ENCODE peak calls at places on chromosomes 13 and 19, in ten cellular contexts. One of them, this sample, is unnamed.

GRCh38 chr13:43389573-43389972 is 366.2 kb downstream of the DNAJC15 start:
- DNase-seq in neuronal stem cell: no peak
- DNase-seq in T-helper 2 cell treated with Interferon-gamma antibody and Interleukin-4, amounts not matched to agents 5 μg/mL and 100 μg/mL, for 36 hours: no peak
- DNase-seq in activated naive CD4-positive, alpha-beta T cell treated with anti-CD3 and anti-CD28 coated beads, Interleukin-2, amount 10 ng/mL, durations not matched to agents 7 days and 5 days: no peak
- DNase-seq in heart right ventricle: no peak
- DNase-seq in NCI-H524: no peak
- DNase-seq in cardiac septum: no peak
- DNase-seq in activated CD4-positive, alpha-beta T cell treated with anti-CD3 and anti-CD28 coated beads for 48 hours: no peak
- DNase-seq in amygdala: no peak
- DNase-seq in CD4-positive, alpha-beta T cell: no peak
- DNase-seq in this sample: no peak

GRCh38 chr19:55471266-55471665 is 5.2 kb upstream of the ZNF628 start:
- DNase-seq in activated naive CD4-positive, alpha-beta T cell treated with anti-CD3 and anti-CD28 coated beads, Interleukin-2, amount 10 ng/mL, durations not matched to agents 7 days and 5 days: no peak
- DNase-seq in amygdala: no peak
- DNase-seq in CD4-positive, alpha-beta T cell: no peak
- DNase-seq in cardiac septum: no peak
- DNase-seq in neuronal stem cell: no peak
- DNase-seq in NCI-H524: no peak
- DNase-seq in T-helper 2 cell treated with Interferon-gamma antibody and Interleukin-4, amounts not matched to agents 5 μg/mL and 100 μg/mL, for 36 hours: no peak
- DNase-seq in activated CD4-positive, alpha-beta T cell treated with anti-CD3 and anti-CD28 coated beads for 48 hours: no peak
- DNase-seq in heart right ventricle: no peak
- DNase-seq in this sample: no peak

GRCh38 chr13:36124236-36124822 is 6.9 kb downstream of the DCLK1 start:
- DNase-seq in T-helper 2 cell treated with Interferon-gamma antibody and Interleukin-4, amounts not matched to agents 5 μg/mL and 100 μg/mL, for 36 hours: no peak
- DNase-seq in cardiac septum: no peak
- DNase-seq in NCI-H524: no peak
- DNase-seq in neuronal stem cell: no peak
- DNase-seq in CD4-positive, alpha-beta T cell: no peak
- DNase-seq in activated naive CD4-positive, alpha-beta T cell treated with anti-CD3 and anti-CD28 coated beads, Interleukin-2, amount 10 ng/mL, durations not matched to agents 7 days and 5 days: no peak
- DNase-seq in heart right ventricle: no peak
- DNase-seq in activated CD4-positive, alpha-beta T cell treated with anti-CD3 and anti-CD28 coated beads for 48 hours: no peak
- DNase-seq in amygdala: no peak
- DNase-seq in this sample: no peak

GRCh38 chr19:38557205-38557799 is 60.5 kb downstream of the MAP4K1 start:
- DNase-seq in NCI-H524: no peak
- DNase-seq in heart right ventricle: no peak
- DNase-seq in T-helper 2 cell treated with Interferon-gamma antibody and Interleukin-4, amounts not matched to agents 5 μg/mL and 100 μg/mL, for 36 hours: peak
- DNase-seq in activated naive CD4-positive, alpha-beta T cell treated with anti-CD3 and anti-CD28 coated beads, Interleukin-2, amount 10 ng/mL, durations not matched to agents 7 days and 5 days: peak
- DNase-seq in cardiac septum: no peak
- DNase-seq in amygdala: no peak
- DNase-seq in neuronal stem cell: no peak
- DNase-seq in activated CD4-positive, alpha-beta T cell treated with anti-CD3 and anti-CD28 coated beads for 48 hours: peak
- DNase-seq in CD4-positive, alpha-beta T cell: no peak
- DNase-seq in this sample: no peak

GRCh38 chr13:23960566-23961156 is 63.4 kb upstream of the C1QTNF9B start:
- DNase-seq in activated CD4-positive, alpha-beta T cell treated with anti-CD3 and anti-CD28 coated beads for 48 hours: no peak
- DNase-seq in CD4-positive, alpha-beta T cell: no peak
- DNase-seq in T-helper 2 cell treated with Interferon-gamma antibody and Interleukin-4, amounts not matched to agents 5 μg/mL and 100 μg/mL, for 36 hours: no peak
- DNase-seq in NCI-H524: peak
- DNase-seq in amygdala: no peak
- DNase-seq in activated naive CD4-positive, alpha-beta T cell treated with anti-CD3 and anti-CD28 coated beads, Interleukin-2, amount 10 ng/mL, durations not matched to agents 7 days and 5 days: no peak
- DNase-seq in neuronal stem cell: peak
- DNase-seq in heart right ventricle: no peak
- DNase-seq in cardiac septum: no peak
- DNase-seq in this sample: no peak

GRCh38 chr19:14112051-14112808 is 5.3 kb downstream of the PRKACA start:
- DNase-seq in activated CD4-positive, alpha-beta T cell treated with anti-CD3 and anti-CD28 coated beads for 48 hours: no peak
- DNase-seq in neuronal stem cell: no peak
- DNase-seq in amygdala: no peak
- DNase-seq in activated naive CD4-positive, alpha-beta T cell treated with anti-CD3 and anti-CD28 coated beads, Interleukin-2, amount 10 ng/mL, durations not matched to agents 7 days and 5 days: no peak
- DNase-seq in T-helper 2 cell treated with Interferon-gamma antibody and Interleukin-4, amounts not matched to agents 5 μg/mL and 100 μg/mL, for 36 hours: no peak
- DNase-seq in NCI-H524: no peak
- DNase-seq in CD4-positive, alpha-beta T cell: no peak
- DNase-seq in heart right ventricle: peak
- DNase-seq in cardiac septum: no peak
- DNase-seq in this sample: no peak

GRCh38 chr19:17469092-17469370 is 1.3 kb upstream of the SLC27A1 start:
- DNase-seq in amygdala: no peak
- DNase-seq in NCI-H524: peak
- DNase-seq in activated naive CD4-positive, alpha-beta T cell treated with anti-CD3 and anti-CD28 coated beads, Interleukin-2, amount 10 ng/mL, durations not matched to agents 7 days and 5 days: no peak
- DNase-seq in cardiac septum: no peak
- DNase-seq in activated CD4-positive, alpha-beta T cell treated with anti-CD3 and anti-CD28 coated beads for 48 hours: no peak
- DNase-seq in T-helper 2 cell treated with Interferon-gamma antibody and Interleukin-4, amounts not matched to agents 5 μg/mL and 100 μg/mL, for 36 hours: no peak
- DNase-seq in heart right ventricle: no peak
- DNase-seq in CD4-positive, alpha-beta T cell: no peak
- DNase-seq in neuronal stem cell: no peak
- DNase-seq in this sample: no peak

GRCh38 chr13:75359266-75359665 is 122.7 kb downstream of the TBC1D4 start:
- DNase-seq in CD4-positive, alpha-beta T cell: no peak
- DNase-seq in activated naive CD4-positive, alpha-beta T cell treated with anti-CD3 and anti-CD28 coated beads, Interleukin-2, amount 10 ng/mL, durations not matched to agents 7 days and 5 days: no peak
- DNase-seq in amygdala: no peak
- DNase-seq in heart right ventricle: no peak
- DNase-seq in activated CD4-positive, alpha-beta T cell treated with anti-CD3 and anti-CD28 coated beads for 48 hours: no peak
- DNase-seq in neuronal stem cell: no peak
- DNase-seq in cardiac septum: no peak
- DNase-seq in T-helper 2 cell treated with Interferon-gamma antibody and Interleukin-4, amounts not matched to agents 5 μg/mL and 100 μg/mL, for 36 hours: no peak
- DNase-seq in NCI-H524: no peak
- DNase-seq in this sample: no peak

GRCh38 chr19:19643158-19644053 is at the start of gene GMIP:
- DNase-seq in heart right ventricle: peak
- DNase-seq in amygdala: peak
- DNase-seq in NCI-H524: peak
- DNase-seq in cardiac septum: peak
- DNase-seq in activated CD4-positive, alpha-beta T cell treated with anti-CD3 and anti-CD28 coated beads for 48 hours: peak
- DNase-seq in activated naive CD4-positive, alpha-beta T cell treated with anti-CD3 and anti-CD28 coated beads, Interleukin-2, amount 10 ng/mL, durations not matched to agents 7 days and 5 days: peak
- DNase-seq in T-helper 2 cell treated with Interferon-gamma antibody and Interleukin-4, amounts not matched to agents 5 μg/mL and 100 μg/mL, for 36 hours: peak
- DNase-seq in CD4-positive, alpha-beta T cell: peak
- DNase-seq in neuronal stem cell: peak
- DNase-seq in this sample: peak

GRCh38 chr13:100182894-100183490 is 94.1 kb downstream of the PCCA start:
- DNase-seq in T-helper 2 cell treated with Interferon-gamma antibody and Interleukin-4, amounts not matched to agents 5 μg/mL and 100 μg/mL, for 36 hours: no peak
- DNase-seq in activated naive CD4-positive, alpha-beta T cell treated with anti-CD3 and anti-CD28 coated beads, Interleukin-2, amount 10 ng/mL, durations not matched to agents 7 days and 5 days: no peak
- DNase-seq in NCI-H524: no peak
- DNase-seq in heart right ventricle: no peak
- DNase-seq in CD4-positive, alpha-beta T cell: no peak
- DNase-seq in activated CD4-positive, alpha-beta T cell treated with anti-CD3 and anti-CD28 coated beads for 48 hours: no peak
- DNase-seq in amygdala: no peak
- DNase-seq in neuronal stem cell: no peak
- DNase-seq in cardiac septum: no peak
- DNase-seq in this sample: peak

GRCh38 chr19:38267780-38268430 is 3.5 kb downstream of the SPINT2 start:
- DNase-seq in CD4-positive, alpha-beta T cell: no peak
- DNase-seq in NCI-H524: no peak
- DNase-seq in heart right ventricle: no peak
- DNase-seq in T-helper 2 cell treated with Interferon-gamma antibody and Interleukin-4, amounts not matched to agents 5 μg/mL and 100 μg/mL, for 36 hours: no peak
- DNase-seq in cardiac septum: no peak
- DNase-seq in activated naive CD4-positive, alpha-beta T cell treated with anti-CD3 and anti-CD28 coated beads, Interleukin-2, amount 10 ng/mL, durations not matched to agents 7 days and 5 days: no peak
- DNase-seq in neuronal stem cell: no peak
- DNase-seq in amygdala: no peak
- DNase-seq in activated CD4-positive, alpha-beta T cell treated with anti-CD3 and anti-CD28 coated beads for 48 hours: no peak
- DNase-seq in this sample: no peak

GRCh38 chr19:45130888-45131615 is 29.7 kb downstream of the NKPD1 start:
- DNase-seq in T-helper 2 cell treated with Interferon-gamma antibody and Interleukin-4, amounts not matched to agents 5 μg/mL and 100 μg/mL, for 36 hours: no peak
- DNase-seq in activated CD4-positive, alpha-beta T cell treated with anti-CD3 and anti-CD28 coated beads for 48 hours: peak
- DNase-seq in cardiac septum: no peak
- DNase-seq in activated naive CD4-positive, alpha-beta T cell treated with anti-CD3 and anti-CD28 coated beads, Interleukin-2, amount 10 ng/mL, durations not matched to agents 7 days and 5 days: no peak
- DNase-seq in heart right ventricle: no peak
- DNase-seq in amygdala: peak
- DNase-seq in NCI-H524: peak
- DNase-seq in CD4-positive, alpha-beta T cell: no peak
- DNase-seq in neuronal stem cell: no peak
- DNase-seq in this sample: no peak

GRCh38 chr13:101149735-101150380 is 266.4 kb downstream of the NALCN start:
- DNase-seq in cardiac septum: no peak
- DNase-seq in amygdala: no peak
- DNase-seq in activated CD4-positive, alpha-beta T cell treated with anti-CD3 and anti-CD28 coated beads for 48 hours: no peak
- DNase-seq in NCI-H524: peak
- DNase-seq in CD4-positive, alpha-beta T cell: no peak
- DNase-seq in T-helper 2 cell treated with Interferon-gamma antibody and Interleukin-4, amounts not matched to agents 5 μg/mL and 100 μg/mL, for 36 hours: no peak
- DNase-seq in neuronal stem cell: peak
- DNase-seq in heart right ventricle: no peak
- DNase-seq in activated naive CD4-positive, alpha-beta T cell treated with anti-CD3 and anti-CD28 coated beads, Interleukin-2, amount 10 ng/mL, durations not matched to agents 7 days and 5 days: no peak
- DNase-seq in this sample: no peak

GRCh38 chr19:35442091-35442490 is 6.0 kb upstream of the FFAR2 start:
- DNase-seq in cardiac septum: peak
- DNase-seq in activated naive CD4-positive, alpha-beta T cell treated with anti-CD3 and anti-CD28 coated beads, Interleukin-2, amount 10 ng/mL, durations not matched to agents 7 days and 5 days: no peak
- DNase-seq in activated CD4-positive, alpha-beta T cell treated with anti-CD3 and anti-CD28 coated beads for 48 hours: no peak
- DNase-seq in amygdala: no peak
- DNase-seq in CD4-positive, alpha-beta T cell: no peak
- DNase-seq in neuronal stem cell: no peak
- DNase-seq in T-helper 2 cell treated with Interferon-gamma antibody and Interleukin-4, amounts not matched to agents 5 μg/mL and 100 μg/mL, for 36 hours: no peak
- DNase-seq in NCI-H524: no peak
- DNase-seq in heart right ventricle: no peak
- DNase-seq in this sample: no peak

GRCh38 chr13:111912453-111912866 is 154.5 kb upstream of the SOX1 start:
- DNase-seq in activated CD4-positive, alpha-beta T cell treated with anti-CD3 and anti-CD28 coated beads for 48 hours: no peak
- DNase-seq in CD4-positive, alpha-beta T cell: no peak
- DNase-seq in neuronal stem cell: no peak
- DNase-seq in amygdala: no peak
- DNase-seq in heart right ventricle: no peak
- DNase-seq in activated naive CD4-positive, alpha-beta T cell treated with anti-CD3 and anti-CD28 coated beads, Interleukin-2, amount 10 ng/mL, durations not matched to agents 7 days and 5 days: no peak
- DNase-seq in NCI-H524: no peak
- DNase-seq in cardiac septum: no peak
- DNase-seq in T-helper 2 cell treated with Interferon-gamma antibody and Interleukin-4, amounts not matched to agents 5 μg/mL and 100 μg/mL, for 36 hours: no peak
- DNase-seq in this sample: no peak

GRCh38 chr19:42045575-42045974 is 24.4 kb downstream of the GRIK5 start:
- DNase-seq in cardiac septum: no peak
- DNase-seq in activated CD4-positive, alpha-beta T cell treated with anti-CD3 and anti-CD28 coated beads for 48 hours: no peak
- DNase-seq in T-helper 2 cell treated with Interferon-gamma antibody and Interleukin-4, amounts not matched to agents 5 μg/mL and 100 μg/mL, for 36 hours: no peak
- DNase-seq in heart right ventricle: no peak
- DNase-seq in amygdala: no peak
- DNase-seq in activated naive CD4-positive, alpha-beta T cell treated with anti-CD3 and anti-CD28 coated beads, Interleukin-2, amount 10 ng/mL, durations not matched to agents 7 days and 5 days: no peak
- DNase-seq in neuronal stem cell: no peak
- DNase-seq in CD4-positive, alpha-beta T cell: no peak
- DNase-seq in NCI-H524: no peak
- DNase-seq in this sample: no peak

GRCh38 chr19:10884273-10884672 is 12.9 kb downstream of the CARM1 start:
- DNase-seq in activated naive CD4-positive, alpha-beta T cell treated with anti-CD3 and anti-CD28 coated beads, Interleukin-2, amount 10 ng/mL, durations not matched to agents 7 days and 5 days: no peak
- DNase-seq in cardiac septum: no peak
- DNase-seq in neuronal stem cell: no peak
- DNase-seq in T-helper 2 cell treated with Interferon-gamma antibody and Interleukin-4, amounts not matched to agents 5 μg/mL and 100 μg/mL, for 36 hours: no peak
- DNase-seq in heart right ventricle: no peak
- DNase-seq in NCI-H524: no peak
- DNase-seq in amygdala: no peak
- DNase-seq in activated CD4-positive, alpha-beta T cell treated with anti-CD3 and anti-CD28 coated beads for 48 hours: no peak
- DNase-seq in CD4-positive, alpha-beta T cell: no peak
- DNase-seq in this sample: no peak

GRCh38 chr19:48631254-48631653 is 5.9 kb downstream of the DBP start:
- DNase-seq in neuronal stem cell: no peak
- DNase-seq in CD4-positive, alpha-beta T cell: no peak
- DNase-seq in amygdala: no peak
- DNase-seq in activated naive CD4-positive, alpha-beta T cell treated with anti-CD3 and anti-CD28 coated beads, Interleukin-2, amount 10 ng/mL, durations not matched to agents 7 days and 5 days: no peak
- DNase-seq in NCI-H524: no peak
- DNase-seq in activated CD4-positive, alpha-beta T cell treated with anti-CD3 and anti-CD28 coated beads for 48 hours: no peak
- DNase-seq in heart right ventricle: no peak
- DNase-seq in T-helper 2 cell treated with Interferon-gamma antibody and Interleukin-4, amounts not matched to agents 5 μg/mL and 100 μg/mL, for 36 hours: no peak
- DNase-seq in cardiac septum: no peak
- DNase-seq in this sample: no peak